ENCODE peak calls at places on chromosome 7, in seven cellular contexts. V, D, O, S, P, R and C are unnamed samples.

GRCh38 chr7:13800694-13801448 is 188.6 kb downstream of the ETV1 start:
- DNase-seq in V (no peak), D (peak; percentile 96), O (peak; percentile 87), S (no peak), P (no peak), R (no peak), C (no peak)

GRCh38 chr7:126016722-126017121 is 1087.1 kb upstream of the POT1 start:
- DNase-seq in V (no peak), D (no peak), O (no peak), S (no peak), P (no peak), R (no peak), C (no peak)

GRCh38 chr7:27175626-27176342 is 1.7 kb upstream of the HOXA10 start:
- DNase-seq in V (no peak), D (no peak), O (peak; percentile 55), S (peak; percentile 57), P (no peak), R (no peak), C (no peak)

GRCh38 chr7:67821116-67821515 is 824.5 kb downstream of the TYW1 start:
- DNase-seq in V (no peak), D (no peak), O (no peak), S (no peak), P (no peak), R (no peak), C (no peak)

GRCh38 chr7:44673324-44673723 is 66.9 kb downstream of the OGDH start:
- DNase-seq in V (no peak), D (no peak), O (no peak), S (peak; percentile 8), P (no peak), R (no peak), C (no peak)

GRCh38 chr7:68166525-68166924 is 1169.9 kb downstream of the TYW1 start:
- DNase-seq in V (no peak), D (no peak), O (no peak), S (no peak), P (no peak), R (no peak), C (peak; percentile 2)

GRCh38 chr7:2106920-2107319 is 125.8 kb downstream of the MAD1L1 start:
- DNase-seq in V (peak; percentile 48), D (peak; percentile 67), O (peak; percentile 38), S (no peak), P (peak; percentile 43), R (peak; percentile 44), C (no peak)

GRCh38 chr7:142592664-142593063 is 156.6 kb upstream of the PRSS1 start:
- DNase-seq in V (no peak), D (no peak), O (no peak), S (no peak), P (no peak), R (no peak), C (no peak)

GRCh38 chr7:140542226-140542625 is 62.9 kb upstream of the MKRN1 start:
- DNase-seq in V (peak; percentile 80), D (peak; percentile 63), O (no peak), S (peak; percentile 54), P (peak; percentile 52), R (peak; percentile 13), C (no peak)

GRCh38 chr7:73432676-73433075 is 902 bp upstream of the FZD9 start:
- DNase-seq in V (no peak), D (no peak), O (no peak), S (no peak), P (no peak), R (no peak), C (no peak)

GRCh38 chr7:132436121-132436520 is 140.1 kb downstream of the PLXNA4 start:
- DNase-seq in V (no peak), D (no peak), O (no peak), S (peak; percentile 40), P (no peak), R (no peak), C (no peak)

GRCh38 chr7:65429642-65430343 is 56.1 kb downstream of the ZNF92 start:
- DNase-seq in V (no peak), D (no peak), O (no peak), S (no peak), P (no peak), R (no peak), C (no peak)

GRCh38 chr7:93228302-93228701 is 2.0 kb upstream of the HEPACAM2 start:
- DNase-seq in V (no peak), D (peak; percentile 70), O (peak; percentile 67), S (no peak), P (no peak), R (peak; percentile 71), C (no peak)

GRCh38 chr7:55423891-55424290 is 58.8 kb downstream of the LANCL2 start:
- DNase-seq in V (no peak), D (peak; percentile 24), O (no peak), S (no peak), P (no peak), R (peak; percentile 54), C (no peak)

DNA sequence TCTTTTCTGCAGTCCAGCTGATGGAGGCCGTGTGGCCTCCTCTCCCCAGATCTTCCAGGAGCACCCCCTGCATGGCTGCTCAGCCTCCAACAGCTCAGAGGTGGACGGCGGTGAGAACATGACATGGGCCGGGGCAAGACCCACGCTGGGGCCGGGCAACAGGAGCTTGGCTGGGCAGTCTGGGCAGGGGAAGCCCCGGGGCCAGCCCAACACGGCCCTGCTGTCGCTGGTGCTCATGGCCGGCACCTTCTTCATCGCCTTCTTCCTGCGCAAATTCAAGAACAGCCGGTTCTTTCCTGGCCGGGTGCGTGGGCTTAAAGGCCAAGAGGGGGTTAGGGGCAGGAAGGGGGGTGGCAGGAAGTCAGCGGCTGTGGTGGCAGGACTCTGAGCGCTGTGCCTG is 6.6 kb downstream of the FASTK start:
- DNase-seq in V (no peak), D (no peak), O (no peak), S (no peak), P (no peak), R (no peak), C (no peak)
- H3K27ac ChIP-seq in V (no peak overlapping the region), D (no peak overlapping the region), O (no peak overlapping the region), S (no peak overlapping the region), P (no peak overlapping the region), R (no peak overlapping the region), C (no peak overlapping the region)

DNA sequence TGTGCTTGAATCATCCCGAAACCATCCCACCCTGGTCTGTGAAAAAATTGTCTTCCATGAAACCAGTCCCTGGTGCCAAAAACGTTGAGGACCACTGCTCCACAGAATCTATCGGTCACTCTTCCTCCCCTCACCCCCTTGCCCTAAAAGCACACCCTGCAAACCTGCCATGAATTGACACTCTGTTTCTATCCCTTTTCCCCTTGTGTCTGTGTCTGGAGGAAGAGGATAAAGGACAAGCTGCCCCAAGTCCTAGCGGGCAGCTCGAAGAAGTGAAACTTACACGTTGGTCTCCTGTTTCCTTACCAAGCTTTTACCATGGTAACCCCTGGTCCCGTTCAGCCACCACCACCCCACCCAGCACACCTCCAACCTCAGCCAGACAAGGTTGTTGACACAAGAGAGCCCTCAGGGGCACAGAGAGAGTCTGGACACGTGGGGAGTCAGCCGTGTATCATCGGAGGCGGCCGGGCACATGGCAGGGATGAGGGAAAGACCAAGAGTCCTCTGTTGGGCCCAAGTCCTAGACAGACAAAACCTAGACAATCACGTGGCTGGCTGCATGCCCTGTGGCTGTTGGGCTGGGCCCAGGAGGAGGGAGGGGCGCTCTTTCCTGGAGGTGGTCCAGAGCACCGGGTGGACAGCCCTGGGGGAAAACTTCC is 784 bp upstream of the SERPINE1 start:
- DNase-seq in V (peak; percentile 83), D (peak; percentile 75), O (peak; percentile 94), S (no peak), P (peak; percentile 76), R (no peak), C (peak; percentile 89)
- H3K4me3 ChIP-seq in V (no peak overlapping the region), D (no peak overlapping the region), O (no peak overlapping the region), S (no peak overlapping the region), P (peak overlapping the region; percentile 25), R (no peak overlapping the region), C (peak overlapping the region; percentile 70)

GRCh38 chr7:133683182-133683454 is 430.2 kb downstream of the EXOC4 start:
- DNase-seq in V (no peak), D (no peak), O (no peak), S (no peak), P (no peak), R (no peak), C (no peak)

GRCh38 chr7:133690740-133691139 is 436.4 kb upstream of the LRGUK start:
- DNase-seq in V (no peak), D (no peak), O (no peak), S (no peak), P (no peak), R (no peak), C (no peak)

GRCh38 chr7:133693281-133693680 is 433.9 kb upstream of the LRGUK start:
- DNase-seq in V (no peak), D (no peak), O (no peak), S (no peak), P (no peak), R (no peak), C (no peak)

GRCh38 chr7:133691727-133692450 is 435.3 kb upstream of the LRGUK start:
- DNase-seq in V (no peak), D (peak; percentile 25), O (no peak), S (no peak), P (no peak), R (no peak), C (no peak)

DNA sequence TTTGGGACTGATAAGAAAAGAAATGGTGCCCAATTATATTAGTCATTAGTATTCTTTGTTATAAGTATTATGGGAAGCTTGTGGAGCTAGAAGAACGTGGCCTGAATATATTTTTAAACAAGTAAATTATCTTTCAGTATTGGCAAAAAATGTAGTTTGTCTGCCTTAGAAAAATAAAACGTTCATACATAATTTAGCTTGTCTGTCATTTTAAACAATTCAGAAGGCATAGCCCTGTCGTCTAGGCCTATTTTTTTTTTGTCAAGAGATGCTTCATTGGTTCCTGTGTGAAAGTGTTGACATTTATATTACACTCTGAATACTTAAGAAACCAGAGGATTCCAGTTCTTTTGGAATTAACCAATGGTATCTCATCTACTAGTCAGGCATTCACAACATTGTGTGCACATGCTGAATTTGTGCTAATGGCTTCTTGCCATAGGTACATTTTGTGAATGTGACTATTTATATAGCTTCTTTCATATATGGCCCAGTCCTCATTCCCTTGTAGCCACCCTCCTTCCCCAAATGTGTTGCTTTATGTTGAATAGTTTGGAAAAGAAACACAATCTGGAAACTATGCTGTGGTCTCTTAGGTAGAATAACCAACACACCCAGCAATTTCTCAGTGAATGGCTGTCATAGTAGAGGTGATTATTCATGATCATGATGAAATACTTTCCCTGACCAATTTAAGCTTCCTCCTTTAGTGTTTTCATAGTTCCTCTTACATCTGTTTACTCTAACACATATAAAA is 435.8 kb downstream of the EXOC4 start:
- DNase-seq in V (no peak), D (peak; percentile 21), O (no peak), S (no peak), P (no peak), R (no peak), C (no peak)
- TF ChIP-seq CTCF in V (no peak), D (no peak), O (no peak), S (no peak), P (no peak), R (no peak), C (no peak)

GRCh38 chr7:137886266-137886665 is 39.5 kb upstream of the DGKI start:
- DNase-seq in V (no peak), D (no peak), O (no peak), S (no peak), P (no peak), R (no peak), C (no peak)
- H3K27ac ChIP-seq in V (no peak overlapping the region), D (peak overlapping the region; percentile 4), O (no peak overlapping the region), S (no peak overlapping the region), P (peak overlapping the region; percentile 5), R (peak overlapping the region; percentile 13), C (no peak overlapping the region)